ENCODE peak calls at places on chromosome 9, in four cellular contexts. K, P, J and V are unnamed samples.

GRCh38 chr9:33942471-33943083 is 106.1 kb downstream of the UBAP2 start:
- DNase-seq in K (no peak), P (peak; percentile 93), J (peak; percentile 88), V (no peak)

GRCh38 chr9:119215651-119216050 is 153.6 kb downstream of the BRINP1 start:
- DNase-seq in K (no peak), P (no peak), J (no peak), V (no peak)

GRCh38 chr9:129598089-129598596 is 22.8 kb downstream of the C9orf50 start:
- DNase-seq in K (no peak), P (no peak), J (no peak), V (no peak)

GRCh38 chr9:81754245-81754644 is 64.9 kb upstream of the TLE1 start:
- DNase-seq in K (no peak), P (peak; percentile 22), J (no peak), V (no peak)

GRCh38 chr9:136694163-136694864 is 7.1 kb upstream of the AGPAT2 start:
- DNase-seq in K (peak; percentile 81), P (peak; percentile 18), J (peak; percentile 55), V (no peak)

GRCh38 chr9:31347082-31347617 is 1037.3 kb upstream of the ACO1 start:
- DNase-seq in K (no peak), P (no peak), J (peak; percentile 58), V (no peak)

GRCh38 chr9:93182572-93182971 is 1.4 kb upstream of the WNK2 start:
- DNase-seq in K (no peak), P (no peak), J (no peak), V (no peak)

GRCh38 chr9:91546574-91546973 is 122.9 kb upstream of the NFIL3 start:
- DNase-seq in K (no peak), P (peak; percentile 81), J (no peak), V (no peak)

GRCh38 chr9:35495984-35496383 is 6.1 kb downstream of the RUSC2 start:
- DNase-seq in K (no peak), P (no peak), J (no peak), V (no peak)

GRCh38 chr9:33506626-33507370 is 17.3 kb upstream of the ANKRD18B start:
- DNase-seq in K (no peak), P (peak; percentile 97), J (peak; percentile 93), V (no peak)

GRCh38 chr9:12819436-12820185 is 44.8 kb downstream of the LURAP1L start:
- DNase-seq in K (peak; percentile 53), P (no peak), J (no peak), V (no peak)

GRCh38 chr9:17230646-17231045 is 95.8 kb downstream of the CNTLN start:
- DNase-seq in K (no peak), P (no peak), J (no peak), V (no peak)

GRCh38 chr9:94746541-94747505 is 20.3 kb downstream of the AOPEP start:
- DNase-seq in K (no peak), P (no peak), J (no peak), V (no peak)

GRCh38 chr9:90020277-90020871 is 415.6 kb downstream of the GADD45G start:
- DNase-seq in K (no peak), P (no peak), J (no peak), V (no peak)

GRCh38 chr9:134600836-134601638 is 40.6 kb upstream of the COL5A1 start:
- DNase-seq in K (peak; percentile 18), P (no peak), J (no peak), V (no peak)

GRCh38 chr9:127214421-127215265 is 49.9 kb upstream of the GARNL3 start:
- DNase-seq in K (peak; percentile 72), P (peak; percentile 89), J (peak; percentile 51), V (peak; percentile 45)

GRCh38 chr9:134537891-134538520 is 103.6 kb upstream of the COL5A1 start:
- DNase-seq in K (no peak), P (no peak), J (no peak), V (no peak)

GRCh38 chr9:24051587-24051986 is 225.5 kb upstream of the ELAVL2 start:
- DNase-seq in K (no peak), P (no peak), J (no peak), V (no peak)

GRCh38 chr9:121233906-121234901 is 32.5 kb upstream of the RAB14 start:
- DNase-seq in K (no peak), P (peak; percentile 81), J (peak; percentile 67), V (no peak)

GRCh38 chr9:98791147-98792095 is 4.9 kb downstream of the ANKS6 start:
- DNase-seq in K (peak; percentile 90), P (peak; percentile 94), J (peak; percentile 83), V (peak; percentile 70)

DNA sequence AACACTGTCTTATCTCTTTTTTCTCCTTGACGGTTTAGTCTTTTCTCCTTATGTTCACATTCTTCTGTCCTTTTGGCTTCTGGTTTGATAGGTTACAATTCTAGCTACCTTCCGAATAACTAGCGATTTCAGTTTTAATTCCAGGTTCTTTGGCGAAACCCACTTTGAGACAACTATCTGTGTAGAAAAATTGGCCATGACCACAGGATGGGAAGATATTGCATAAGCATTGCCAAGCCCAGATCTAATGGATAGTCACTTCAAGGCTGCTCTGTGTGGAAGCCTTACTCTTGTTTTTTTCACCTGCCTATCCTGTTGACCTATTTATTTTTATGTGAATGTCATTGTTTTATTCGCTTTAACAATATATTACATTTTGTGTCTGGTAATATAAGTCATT is 5.2 kb downstream of the ZNF189 start:
- DNase-seq in K (no peak), P (no peak), J (no peak), V (no peak)
- H3K9me3 ChIP-seq in K (peaks cover 24% of the 10 kb centered on the region), P (peaks cover 36% of the 10 kb centered on the region), J (peaks cover 79% of the 10 kb centered on the region), V (peaks cover 21% of the 10 kb centered on the region)

GRCh38 chr9:21357479-21358290 is 7.0 kb upstream of the IFNA6 start:
- DNase-seq in K (no peak), P (no peak), J (peak; percentile 57), V (no peak)
- H2BK120ac ChIP-seq in K (no peak overlapping the region), P (no peak overlapping the region), J (no peak overlapping the region), V (no peak overlapping the region)

GRCh38 chr9:5667391-5667790 is 38.5 kb downstream of the RIC1 start:
- DNase-seq in K (no peak), P (no peak), J (no peak), V (no peak)

GRCh38 chr9:5665059-5665458 is 36.2 kb downstream of the RIC1 start:
- DNase-seq in K (no peak), P (no peak), J (no peak), V (no peak)

GRCh38 chr9:5671711-5672353 is 42.9 kb downstream of the RIC1 start:
- DNase-seq in K (no peak), P (no peak), J (peak; percentile 30), V (no peak)

DNA sequence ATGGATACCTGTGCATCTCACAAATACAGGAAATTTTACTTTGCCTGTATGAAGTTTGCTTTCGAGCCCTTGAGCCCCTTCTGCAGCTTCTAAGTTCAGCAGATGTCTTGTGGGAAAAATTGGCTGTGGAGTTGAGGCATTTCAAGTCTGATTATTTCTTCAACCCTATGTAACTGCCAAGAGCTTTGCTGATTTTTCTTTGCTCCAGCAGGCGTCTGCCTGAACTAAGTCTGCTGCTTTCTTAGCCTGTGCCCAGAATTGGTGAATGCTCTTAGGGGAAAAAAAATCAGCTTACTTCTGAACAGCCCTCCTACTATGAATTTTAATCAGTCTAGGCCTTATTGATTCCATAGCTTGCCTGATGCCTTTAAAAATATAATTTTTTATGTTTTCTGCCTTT is 41.2 kb downstream of the RIC1 start:
- DNase-seq in K (no peak), P (no peak), J (no peak), V (no peak)
- H3K9me3 ChIP-seq in K (no peaks in the 10 kb centered on the region), P (peaks cover 3% of the 10 kb centered on the region), J (peaks cover 4% of the 10 kb centered on the region), V (peaks cover 12% of the 10 kb centered on the region)

GRCh38 chr9:109319072-109319630 is 1.7 kb downstream of the EPB41L4B start:
- DNase-seq in K (no peak), P (no peak), J (no peak), V (peak; percentile 14)
- H2BK120ac ChIP-seq in K (no peak overlapping the region), P (no peak overlapping the region), J (no peak overlapping the region), V (no peak overlapping the region)

GRCh38 chr9:37395229-37395628 is 27.3 kb upstream of the GRHPR start:
- DNase-seq in K (no peak), P (no peak), J (no peak), V (no peak)

GRCh38 chr9:37395663-37396062 is 26.8 kb upstream of the GRHPR start:
- DNase-seq in K (no peak), P (no peak), J (no peak), V (no peak)

GRCh38 chr9:37399336-37399735 is 23.2 kb upstream of the GRHPR start:
- DNase-seq in K (no peak), P (no peak), J (no peak), V (no peak)

DNA sequence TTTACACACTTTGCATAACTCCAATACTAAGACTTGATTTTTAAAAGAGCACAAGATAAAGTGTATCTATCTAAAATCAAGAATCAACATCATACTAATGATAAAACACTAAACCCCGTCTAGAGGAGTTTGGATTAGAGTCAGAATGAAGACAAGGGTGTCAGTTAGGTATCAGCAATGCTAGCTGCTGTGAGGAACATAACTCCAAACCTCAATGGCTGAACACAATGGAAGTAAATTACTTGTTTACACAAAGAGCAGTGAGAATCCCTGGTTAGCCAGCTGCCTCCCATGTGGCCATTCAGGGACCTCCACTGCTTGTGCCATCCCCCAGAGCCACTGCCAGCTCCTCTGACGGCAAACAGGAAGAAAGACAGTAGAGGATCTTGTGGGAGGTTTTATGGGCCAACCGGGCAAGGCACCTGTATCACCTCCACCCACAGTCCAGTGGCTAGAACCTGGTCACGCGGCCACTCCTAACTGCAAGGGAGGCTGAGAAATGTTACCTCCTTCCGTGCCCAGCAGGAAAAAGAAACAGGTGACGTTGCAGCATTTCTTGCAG is 24.0 kb upstream of the GRHPR start:
- DNase-seq in K (no peak), P (no peak), J (no peak), V (no peak)
- H3K9me3 ChIP-seq in K (no peaks in the 10 kb centered on the region), P (no peaks in the 10 kb centered on the region), J (no peaks in the 10 kb centered on the region), V (no peaks in the 10 kb centered on the region)

GRCh38 chr9:72363226-72363625 is 1.8 kb downstream of the ZFAND5 start:
- DNase-seq in K (no peak), P (no peak), J (peak; percentile 17), V (no peak)

GRCh38 chr9:72364679-72365524 is at the start of gene ZFAND5:
- DNase-seq in K (peak; percentile 97), P (peak; percentile 98), J (peak; percentile 99), V (peak; percentile 95)

GRCh38 chr9:72362680-72363139 is 2.3 kb downstream of the ZFAND5 start:
- DNase-seq in K (no peak), P (peak; percentile 76), J (peak; percentile 90), V (no peak)

GRCh38 chr9:72365525-72366256 is 683 bp upstream of the ZFAND5 start:
- DNase-seq in K (peak; percentile 73), P (peak; percentile 87), J (peak; percentile 97), V (no peak)

DNA sequence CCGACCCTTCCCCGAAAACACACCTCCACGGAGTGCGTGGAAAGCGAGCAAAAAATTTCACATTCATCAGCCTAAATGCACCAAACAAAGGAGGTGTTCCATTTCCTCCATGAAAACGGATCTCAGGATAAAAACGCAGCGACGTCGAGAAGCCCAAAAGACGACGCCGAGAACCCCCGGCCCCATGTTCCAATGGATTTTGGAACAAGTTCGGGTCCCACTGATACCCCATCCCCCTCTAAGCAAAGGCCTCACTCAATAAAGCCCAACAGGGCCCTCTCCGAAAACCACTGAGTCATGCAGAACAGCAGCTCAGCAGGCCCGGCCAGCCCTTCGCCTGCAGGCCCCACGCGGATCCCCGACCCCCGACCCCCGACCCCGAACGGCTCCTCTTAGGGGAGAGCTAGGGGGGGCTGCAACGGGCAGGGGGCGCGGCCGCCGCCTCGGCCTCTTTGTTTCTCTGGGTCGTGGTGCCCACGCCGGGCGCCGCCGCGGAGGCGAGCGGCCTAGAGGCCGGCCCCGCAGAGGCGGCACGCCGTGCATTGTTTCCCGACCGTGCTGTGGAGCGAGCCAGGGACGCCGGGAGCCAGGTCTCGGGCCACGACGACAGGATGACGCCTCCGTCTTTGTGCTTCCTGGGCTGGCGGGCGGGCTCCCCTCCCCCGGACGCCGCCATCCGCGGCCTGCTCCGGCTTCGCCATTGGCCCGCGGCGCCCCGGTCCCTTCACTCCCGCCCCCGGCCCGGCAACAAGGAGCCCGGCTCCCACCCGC is 915 bp downstream of the ZFAND5 start:
- DNase-seq in K (peak; percentile 33), P (peak; percentile 61), J (peak; percentile 66), V (peak; percentile 40)
- H2BK120ac ChIP-seq in K (no peak overlapping the region), P (peak overlapping the region; percentile 60), J (peak overlapping the region; percentile 89), V (peak overlapping the region; percentile 35)

GRCh38 chr9:96758845-96759673 is 18.8 kb downstream of the ZNF510 start:
- DNase-seq in K (no peak), P (no peak), J (peak; percentile 25), V (no peak)
- H3K9me3 ChIP-seq in K (peaks cover 91% of the 10 kb centered on the region), P (peaks cover 73% of the 10 kb centered on the region), J (peaks cover 99% of the 10 kb centered on the region), V (peaks cover 44% of the 10 kb centered on the region)